ENCODE peak calls at places on chromosomes 11 and 22, in ten cellular contexts. One of them, this sample, is unnamed. For H3K4me1, the result is how much of the 10 kb centered on the place peaks cover.

GRCh38 chr22:48755332-48755949 is 1072.2 kb downstream of the BRD1 start:
- DNase-seq in OCI-LY7: no peak
- DNase-seq in psoas muscle: no peak
- DNase-seq in suprapubic skin: peak
- DNase-seq in gastrocnemius medialis: no peak
- DNase-seq in tibial nerve: no peak
- DNase-seq in neural progenitor cell: no peak
- DNase-seq in left ventricle myocardium inferior: no peak
- DNase-seq in mucosa of descending colon: no peak
- DNase-seq in PC-3: no peak
- DNase-seq in this sample: no peak

GRCh38 chr11:100821198-100821597 is 134.1 kb downstream of the ARHGAP42 start:
- DNase-seq in OCI-LY7: no peak
- DNase-seq in neural progenitor cell: peak
- DNase-seq in suprapubic skin: no peak
- DNase-seq in tibial nerve: no peak
- DNase-seq in left ventricle myocardium inferior: no peak
- DNase-seq in mucosa of descending colon: no peak
- DNase-seq in psoas muscle: no peak
- DNase-seq in gastrocnemius medialis: no peak
- DNase-seq in PC-3: peak
- DNase-seq in this sample: no peak

GRCh38 chr11:2801711-2802388 is 83.7 kb downstream of the CDKN1C start:
- DNase-seq in left ventricle myocardium inferior: peak
- DNase-seq in suprapubic skin: peak
- DNase-seq in PC-3: no peak
- DNase-seq in tibial nerve: peak
- DNase-seq in mucosa of descending colon: no peak
- DNase-seq in neural progenitor cell: no peak
- DNase-seq in gastrocnemius medialis: no peak
- DNase-seq in OCI-LY7: no peak
- DNase-seq in psoas muscle: peak
- DNase-seq in this sample: peak

GRCh38 chr11:74388678-74389327 is 9.4 kb downstream of the PGM2L1 start:
- DNase-seq in mucosa of descending colon: peak
- DNase-seq in OCI-LY7: peak
- DNase-seq in suprapubic skin: no peak
- DNase-seq in left ventricle myocardium inferior: no peak
- DNase-seq in neural progenitor cell: peak
- DNase-seq in gastrocnemius medialis: peak
- DNase-seq in psoas muscle: no peak
- DNase-seq in PC-3: peak
- DNase-seq in tibial nerve: peak
- DNase-seq in this sample: peak

GRCh38 chr11:2576116-2576515 is 123.7 kb downstream of the KCNQ1OT1 start:
- DNase-seq in left ventricle myocardium inferior: no peak
- DNase-seq in mucosa of descending colon: no peak
- DNase-seq in gastrocnemius medialis: peak
- DNase-seq in OCI-LY7: no peak
- DNase-seq in PC-3: no peak
- DNase-seq in tibial nerve: peak
- DNase-seq in psoas muscle: peak
- DNase-seq in suprapubic skin: peak
- DNase-seq in neural progenitor cell: no peak
- DNase-seq in this sample: peak

GRCh38 chr11:1868056-1868635 is 15.3 kb downstream of the LSP1 start:
- DNase-seq in mucosa of descending colon: no peak
- DNase-seq in neural progenitor cell: no peak
- DNase-seq in suprapubic skin: no peak
- DNase-seq in gastrocnemius medialis: no peak
- DNase-seq in OCI-LY7: no peak
- DNase-seq in tibial nerve: no peak
- DNase-seq in left ventricle myocardium inferior: peak
- DNase-seq in PC-3: no peak
- DNase-seq in psoas muscle: peak
- DNase-seq in this sample: no peak

GRCh38 chr22:43151251-43152000 is at the start of gene TSPO:
- DNase-seq in psoas muscle: peak
- DNase-seq in neural progenitor cell: peak
- DNase-seq in mucosa of descending colon: peak
- DNase-seq in tibial nerve: peak
- DNase-seq in suprapubic skin: peak
- DNase-seq in OCI-LY7: peak
- DNase-seq in PC-3: peak
- DNase-seq in gastrocnemius medialis: peak
- DNase-seq in left ventricle myocardium inferior: peak
- DNase-seq in this sample: peak

GRCh38 chr11:78420255-78420764 is 2.7 kb upstream of the GAB2 start:
- DNase-seq in psoas muscle: peak
- DNase-seq in PC-3: peak
- DNase-seq in mucosa of descending colon: peak
- DNase-seq in OCI-LY7: peak
- DNase-seq in left ventricle myocardium inferior: peak
- DNase-seq in gastrocnemius medialis: peak
- DNase-seq in tibial nerve: peak
- DNase-seq in neural progenitor cell: peak
- DNase-seq in suprapubic skin: peak
- DNase-seq in this sample: peak

GRCh38 chr11:62854825-62855570 is 15.6 kb upstream of the WDR74 start:
- DNase-seq in PC-3: no peak
- DNase-seq in mucosa of descending colon: no peak
- DNase-seq in OCI-LY7: peak
- DNase-seq in neural progenitor cell: no peak
- DNase-seq in psoas muscle: no peak
- DNase-seq in suprapubic skin: no peak
- DNase-seq in tibial nerve: no peak
- DNase-seq in left ventricle myocardium inferior: no peak
- DNase-seq in gastrocnemius medialis: no peak
- DNase-seq in this sample: no peak

GRCh38 chr11:123239371-123240150 is 44.5 kb upstream of the CLMP start:
- DNase-seq in OCI-LY7: no peak
- DNase-seq in mucosa of descending colon: no peak
- DNase-seq in neural progenitor cell: no peak
- DNase-seq in psoas muscle: no peak
- DNase-seq in suprapubic skin: no peak
- DNase-seq in left ventricle myocardium inferior: no peak
- DNase-seq in gastrocnemius medialis: no peak
- DNase-seq in PC-3: peak
- DNase-seq in tibial nerve: no peak
- DNase-seq in this sample: no peak

GRCh38 chr11:1152316-1153104 is 5.2 kb upstream of the MUC5AC start:
- DNase-seq in OCI-LY7: no peak
- DNase-seq in neural progenitor cell: no peak
- DNase-seq in left ventricle myocardium inferior: no peak
- DNase-seq in gastrocnemius medialis: no peak
- DNase-seq in psoas muscle: no peak
- DNase-seq in tibial nerve: no peak
- DNase-seq in PC-3: peak
- DNase-seq in mucosa of descending colon: no peak
- DNase-seq in suprapubic skin: no peak
- DNase-seq in this sample: peak

GRCh38 chr11:16081756-16082531 is 274.4 kb downstream of the SOX6 start:
- DNase-seq in psoas muscle: no peak
- DNase-seq in suprapubic skin: no peak
- DNase-seq in PC-3: no peak
- DNase-seq in OCI-LY7: no peak
- DNase-seq in gastrocnemius medialis: no peak
- DNase-seq in left ventricle myocardium inferior: no peak
- DNase-seq in neural progenitor cell: peak
- DNase-seq in tibial nerve: no peak
- DNase-seq in mucosa of descending colon: no peak
- DNase-seq in this sample: no peak

DNA sequence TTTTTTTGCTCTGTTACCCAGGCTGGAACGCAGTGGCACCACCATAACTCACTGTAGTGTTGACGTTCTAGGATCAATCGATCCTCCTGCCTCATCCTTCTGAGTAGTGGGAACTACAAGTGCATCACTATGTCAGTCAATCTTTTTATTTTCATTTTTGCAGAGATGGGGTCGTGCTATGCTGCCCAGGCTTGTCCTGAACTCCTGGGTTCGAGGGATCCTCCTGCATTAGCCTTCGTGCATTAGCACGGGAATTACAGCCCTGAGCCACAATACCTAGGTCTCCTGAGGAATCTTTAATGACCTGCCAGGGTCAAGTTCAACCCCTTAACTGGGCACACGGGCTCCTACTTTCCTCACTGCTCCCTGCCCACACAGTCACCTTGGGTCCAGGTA is 4.4 kb downstream of the APOL3 start:
- DNase-seq in PC-3: no peak
- DNase-seq in left ventricle myocardium inferior: no peak
- DNase-seq in psoas muscle: no peak
- DNase-seq in mucosa of descending colon: no peak
- DNase-seq in tibial nerve: no peak
- DNase-seq in suprapubic skin: no peak
- DNase-seq in gastrocnemius medialis: no peak
- DNase-seq in neural progenitor cell: no peak
- DNase-seq in OCI-LY7: no peak
- DNase-seq in this sample: no peak
- H3K4me1 ChIP-seq in PC-3: under half
- H3K4me1 ChIP-seq in left ventricle myocardium inferior: half or more
- H3K4me1 ChIP-seq in psoas muscle: under half
- H3K4me1 ChIP-seq in mucosa of descending colon: under half
- H3K4me1 ChIP-seq in tibial nerve: under half
- H3K4me1 ChIP-seq in suprapubic skin: half or more
- H3K4me1 ChIP-seq in gastrocnemius medialis: under half
- H3K4me1 ChIP-seq in neural progenitor cell: under half
- H3K4me1 ChIP-seq in OCI-LY7: under half
- H3K4me1 ChIP-seq in this sample: under half

GRCh38 chr22:24595228-24595627 is 2.4 kb upstream of the LRRC75B start:
- DNase-seq in gastrocnemius medialis: no peak
- DNase-seq in suprapubic skin: no peak
- DNase-seq in left ventricle myocardium inferior: no peak
- DNase-seq in neural progenitor cell: no peak
- DNase-seq in mucosa of descending colon: no peak
- DNase-seq in OCI-LY7: no peak
- DNase-seq in tibial nerve: no peak
- DNase-seq in PC-3: no peak
- DNase-seq in psoas muscle: no peak
- DNase-seq in this sample: no peak

GRCh38 chr22:24592144-24592845 is 578 bp downstream of the LRRC75B start:
- DNase-seq in mucosa of descending colon: peak
- DNase-seq in PC-3: no peak
- DNase-seq in psoas muscle: no peak
- DNase-seq in neural progenitor cell: peak
- DNase-seq in OCI-LY7: no peak
- DNase-seq in suprapubic skin: no peak
- DNase-seq in gastrocnemius medialis: no peak
- DNase-seq in tibial nerve: no peak
- DNase-seq in left ventricle myocardium inferior: no peak
- DNase-seq in this sample: no peak

GRCh38 chr22:24592846-24593809 is at the start of gene LRRC75B:
- DNase-seq in gastrocnemius medialis: peak
- DNase-seq in OCI-LY7: no peak
- DNase-seq in neural progenitor cell: peak
- DNase-seq in PC-3: peak
- DNase-seq in psoas muscle: peak
- DNase-seq in suprapubic skin: peak
- DNase-seq in tibial nerve: peak
- DNase-seq in mucosa of descending colon: peak
- DNase-seq in left ventricle myocardium inferior: peak
- DNase-seq in this sample: peak

GRCh38 chr22:24594569-24595120 is 1.8 kb upstream of the LRRC75B start:
- DNase-seq in PC-3: no peak
- DNase-seq in neural progenitor cell: no peak
- DNase-seq in suprapubic skin: no peak
- DNase-seq in tibial nerve: no peak
- DNase-seq in left ventricle myocardium inferior: no peak
- DNase-seq in OCI-LY7: no peak
- DNase-seq in psoas muscle: no peak
- DNase-seq in gastrocnemius medialis: no peak
- DNase-seq in mucosa of descending colon: no peak
- DNase-seq in this sample: no peak

GRCh38 chr22:24593810-24594568 is 1.1 kb upstream of the LRRC75B start:
- DNase-seq in neural progenitor cell: no peak
- DNase-seq in psoas muscle: no peak
- DNase-seq in gastrocnemius medialis: no peak
- DNase-seq in PC-3: no peak
- DNase-seq in suprapubic skin: no peak
- DNase-seq in OCI-LY7: no peak
- DNase-seq in left ventricle myocardium inferior: no peak
- DNase-seq in tibial nerve: no peak
- DNase-seq in mucosa of descending colon: peak
- DNase-seq in this sample: no peak
- H3K4me3 ChIP-seq in neural progenitor cell: no peak
- H3K4me3 ChIP-seq in psoas muscle: peak
- H3K4me3 ChIP-seq in gastrocnemius medialis: no peak
- H3K4me3 ChIP-seq in PC-3: no peak
- H3K4me3 ChIP-seq in suprapubic skin: no peak
- H3K4me3 ChIP-seq in OCI-LY7: no peak
- H3K4me3 ChIP-seq in left ventricle myocardium inferior: peak
- H3K4me3 ChIP-seq in tibial nerve: no peak
- H3K4me3 ChIP-seq in mucosa of descending colon: no peak
- H3K4me3 ChIP-seq in this sample: no peak

DNA sequence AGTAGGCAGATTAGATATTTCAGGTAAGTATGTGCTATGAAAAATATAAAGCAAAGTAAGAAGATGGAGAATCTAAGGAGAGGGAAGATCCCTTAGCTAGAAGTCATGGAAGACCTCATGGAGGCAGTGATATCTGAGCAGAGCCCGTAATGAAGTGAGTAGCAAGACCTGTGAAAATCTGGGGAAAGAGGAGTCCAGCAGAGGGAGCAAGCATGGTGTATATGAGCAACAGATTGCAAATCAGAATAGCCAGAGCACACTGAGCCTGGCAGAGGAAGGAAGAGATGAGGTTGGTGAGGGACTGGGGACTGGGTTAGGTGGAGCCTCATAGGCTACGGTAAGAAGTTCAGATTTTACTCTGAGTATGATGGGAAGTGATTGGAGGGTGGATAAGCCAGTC is 9.4 kb downstream of the LHFPL7 start:
- DNase-seq in mucosa of descending colon: peak
- DNase-seq in PC-3: peak
- DNase-seq in gastrocnemius medialis: no peak
- DNase-seq in left ventricle myocardium inferior: no peak
- DNase-seq in neural progenitor cell: peak
- DNase-seq in psoas muscle: no peak
- DNase-seq in tibial nerve: no peak
- DNase-seq in suprapubic skin: no peak
- DNase-seq in OCI-LY7: peak
- DNase-seq in this sample: no peak
- TF ChIP-seq CTCF in mucosa of descending colon: no peak
- TF ChIP-seq CTCF in PC-3: peak
- TF ChIP-seq CTCF in gastrocnemius medialis: no peak
- TF ChIP-seq CTCF in left ventricle myocardium inferior: peak
- TF ChIP-seq CTCF in neural progenitor cell: peak
- TF ChIP-seq CTCF in psoas muscle: no peak
- TF ChIP-seq CTCF in tibial nerve: no peak
- TF ChIP-seq CTCF in suprapubic skin: no peak
- TF ChIP-seq CTCF in OCI-LY7: peak
- TF ChIP-seq CTCF in this sample: no peak

DNA sequence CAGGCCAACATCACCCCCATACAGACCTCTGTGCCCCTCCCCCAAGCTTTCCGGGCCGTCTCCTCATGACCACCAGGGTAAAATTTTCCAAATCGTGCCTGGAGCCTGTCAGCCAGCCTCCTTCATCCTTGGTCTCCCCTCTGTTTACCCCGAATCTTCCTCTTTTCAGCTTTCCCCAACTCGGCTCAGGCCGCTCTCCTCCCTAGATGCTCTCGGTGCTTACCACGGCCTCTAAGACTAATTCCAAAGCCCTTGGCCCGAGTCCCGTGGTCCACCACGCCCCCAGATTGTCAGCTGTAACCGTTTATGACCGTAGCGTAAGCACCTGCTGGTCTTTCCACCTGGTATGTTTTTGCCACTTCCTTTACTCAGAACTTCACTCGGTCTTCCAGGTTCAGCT is 1.4 kb downstream of the RASL10A start:
- DNase-seq in neural progenitor cell: no peak
- DNase-seq in PC-3: no peak
- DNase-seq in gastrocnemius medialis: no peak
- DNase-seq in left ventricle myocardium inferior: no peak
- DNase-seq in tibial nerve: no peak
- DNase-seq in OCI-LY7: no peak
- DNase-seq in psoas muscle: peak
- DNase-seq in suprapubic skin: no peak
- DNase-seq in mucosa of descending colon: peak
- DNase-seq in this sample: no peak
- H3K4me1 ChIP-seq in neural progenitor cell: under half
- H3K4me1 ChIP-seq in PC-3: under half
- H3K4me1 ChIP-seq in gastrocnemius medialis: under half
- H3K4me1 ChIP-seq in left ventricle myocardium inferior: half or more
- H3K4me1 ChIP-seq in tibial nerve: under half
- H3K4me1 ChIP-seq in OCI-LY7: under half
- H3K4me1 ChIP-seq in psoas muscle: under half
- H3K4me1 ChIP-seq in suprapubic skin: half or more
- H3K4me1 ChIP-seq in mucosa of descending colon: half or more
- H3K4me1 ChIP-seq in this sample: half or more